ENCODE peak calls at places on chromosomes 4 and X, in eight cellular contexts. N is suprapubic skin, U is fibroblast of the aortic adventitia, B is endodermal cell, O is kidney epithelial cell, G is IMR-90, J is fibroblast of mammary gland, Z is upper lobe of left lung. S is an unnamed sample.

GRCh38 chr4:118842055-118842454 is 6.1 kb upstream of the SEC24D start:
- DNase-seq in B (no peak), U (no peak), G (peak), J (peak), Z (no peak), N (no peak), O (peak), S (no peak)

GRCh38 chrX:44596277-44596676 is 53.6 kb upstream of the FUNDC1 start:
- DNase-seq in J (no peak), G (no peak), U (no peak), B (no peak), Z (no peak), O (no peak), N (no peak), S (no peak)

GRCh38 chr4:95693594-95693993 is 144.8 kb upstream of the UNC5C start:
- DNase-seq in B (peak), G (peak), O (no peak), N (no peak), U (no peak), Z (no peak), J (peak), S (no peak)

GRCh38 chrX:23854122-23854521 is 53.6 kb downstream of the APOO start:
- DNase-seq in B (no peak), O (no peak), G (no peak), U (no peak), N (no peak), Z (no peak), J (no peak), S (no peak)

GRCh38 chrX:15464704-15465103 is 28.4 kb downstream of the PIR start:
- DNase-seq in B (no peak), Z (no peak), G (peak), J (peak), O (no peak), N (no peak), U (no peak), S (no peak)

GRCh38 chrX:96763608-96764007 is 79.0 kb downstream of the DIAPH2 start:
- DNase-seq in B (no peak), Z (no peak), G (no peak), O (no peak), U (no peak), N (no peak), J (no peak), S (no peak)

GRCh38 chr4:3059090-3059428 is 15.3 kb downstream of the HTT-AS start:
- DNase-seq in O (no peak), J (no peak), B (no peak), G (no peak), Z (no peak), N (no peak), U (no peak), S (peak)

GRCh38 chrX:8988456-8988855 is 45.5 kb downstream of the FAM9B start:
- DNase-seq in J (peak), Z (no peak), G (peak), N (peak), O (no peak), U (peak), B (no peak), S (no peak)

GRCh38 chrX:130974323-130974722 is 71.3 kb upstream of the ENOX2 start:
- DNase-seq in O (peak), J (peak), Z (no peak), B (no peak), N (no peak), U (peak), G (peak), S (no peak)

GRCh38 chrX:71140440-71140839 is 4.2 kb upstream of the NLGN3 start:
- DNase-seq in O (no peak), J (no peak), U (no peak), N (no peak), G (no peak), Z (no peak), B (no peak), S (no peak)

GRCh38 chrX:103107836-103108235 is 14.9 kb upstream of the NXF3 start:
- DNase-seq in O (no peak), Z (no peak), G (no peak), J (no peak), B (no peak), U (peak), N (no peak), S (no peak)

GRCh38 chr4:29805871-29806480 is 914.2 kb upstream of the PCDH7 start:
- DNase-seq in Z (no peak), U (no peak), O (no peak), N (no peak), G (no peak), B (no peak), J (no peak), S (no peak)

GRCh38 chr4:153449338-153449737 is 16.8 kb upstream of the TMEM131L start:
- DNase-seq in O (no peak), Z (no peak), U (no peak), B (no peak), J (no peak), N (no peak), G (no peak), S (no peak)

GRCh38 chr4:182680196-182680771 is 236.9 kb downstream of the DCTD start:
- DNase-seq in B (no peak), G (no peak), N (no peak), J (no peak), Z (no peak), O (no peak), U (no peak), S (no peak)

GRCh38 chr4:98747659-98748091 is 89.3 kb upstream of the TSPAN5 start:
- DNase-seq in U (no peak), Z (no peak), B (peak), O (no peak), J (no peak), N (no peak), G (no peak), S (no peak)

GRCh38 chr4:57425610-57426009 is 315.4 kb upstream of the IGFBP7 start:
- DNase-seq in N (no peak), Z (no peak), J (peak), U (peak), G (no peak), B (no peak), O (no peak), S (no peak)

GRCh38 chr4:156242390-156242789 is 288.7 kb upstream of the CTSO start:
- DNase-seq in B (no peak), U (peak), J (no peak), O (no peak), Z (no peak), G (no peak), N (no peak), S (no peak)

GRCh38 chrX:150361070-150361776 is 1.9 kb upstream of the MAMLD1 start:
- DNase-seq in Z (peak), J (no peak), G (peak), O (no peak), U (no peak), N (no peak), B (peak), S (no peak)

GRCh38 chr4:3207531-3208037 is 41.4 kb upstream of the MSANTD1 start:
- DNase-seq in B (no peak), Z (no peak), U (peak), N (peak), G (peak), J (peak), O (no peak), S (no peak)

GRCh38 chrX:103063918-103064434 is at the start of gene BEX1:
- DNase-seq in N (no peak), U (peak), Z (peak), G (no peak), J (peak), B (peak), O (no peak), S (peak)

GRCh38 chrX:12912786-12913185 is 6.4 kb downstream of the TLR8 start:
- DNase-seq in J (no peak), O (no peak), U (no peak), Z (no peak), N (no peak), B (no peak), G (no peak), S (no peak)

GRCh38 chrX:25427873-25428555 is 412.2 kb upstream of the ARX start:
- DNase-seq in N (no peak), O (no peak), Z (no peak), G (no peak), J (no peak), U (no peak), B (peak), S (no peak)

GRCh38 chr4:674172-675035 is at the start of the genes ATP5ME and MYL5:
- DNase-seq in B (peak), J (peak), Z (peak), O (peak), G (peak), N (peak), U (peak), S (peak)

GRCh38 chr4:150782921-150783320 is 201.0 kb downstream of the MAB21L2 start:
- DNase-seq in U (peak), Z (no peak), B (no peak), N (no peak), J (no peak), G (peak), O (no peak), S (no peak)

GRCh38 chr4:169840554-169840953 is 82.8 kb upstream of the HPF1 start:
- DNase-seq in N (no peak), B (peak), Z (no peak), U (no peak), G (no peak), O (no peak), J (no peak), S (no peak)

GRCh38 chrX:9676738-9677097 is 88.9 kb downstream of the GPR143 start:
- DNase-seq in G (no peak), O (no peak), Z (no peak), N (no peak), U (no peak), B (no peak), J (no peak), S (no peak)

GRCh38 chr4:70722199-70722791 is 531 bp downstream of the RUFY3 start:
- DNase-seq in J (peak), B (peak), N (no peak), O (no peak), U (peak), G (peak), Z (no peak), S (no peak)

GRCh38 chr4:41365726-41366125 is 109.0 kb downstream of the UCHL1 start:
- DNase-seq in J (no peak), Z (no peak), O (no peak), N (no peak), B (peak), U (no peak), G (no peak), S (no peak)

GRCh38 chr4:82774711-82775171 is 23.9 kb downstream of the SCD5 start:
- DNase-seq in G (peak), N (no peak), B (peak), Z (no peak), U (peak), J (peak), O (no peak), S (no peak)

GRCh38 chrX:141469469-141469868 is 115.1 kb downstream of the SPANXA1 start:
- DNase-seq in O (no peak), J (peak), Z (no peak), N (no peak), U (no peak), B (no peak), G (peak), S (no peak)

GRCh38 chr4:14269824-14270223 is 642.3 kb upstream of the BOD1L1 start:
- DNase-seq in Z (no peak), O (no peak), N (no peak), U (no peak), B (no peak), G (no peak), J (no peak), S (peak)

GRCh38 chr4:180641495-180641894 is 1601.7 kb upstream of the TENM3 start:
- DNase-seq in Z (no peak), N (no peak), B (no peak), G (no peak), O (no peak), U (no peak), J (no peak), S (no peak)

GRCh38 chr4:155667538-155668511 is 1.2 kb downstream of the GUCY1A1 start:
- DNase-seq in O (no peak), N (peak), B (peak), G (peak), Z (peak), U (peak), J (peak), S (peak)

GRCh38 chrX:155956649-155957048 is 40.8 kb upstream of the IL9R start:
- DNase-seq in J (no peak), U (no peak), B (no peak), N (no peak), Z (no peak), O (no peak), G (no peak), S (no peak)

GRCh38 chr4:154439224-154439623 is 52.4 kb downstream of the DCHS2 start:
- DNase-seq in Z (no peak), B (no peak), J (no peak), G (no peak), O (no peak), N (no peak), U (no peak), S (no peak)

GRCh38 chr4:128376958-128377357 is 89.3 kb upstream of the PGRMC2 start:
- DNase-seq in N (no peak), G (no peak), U (no peak), J (no peak), Z (no peak), O (no peak), B (no peak), S (no peak)

GRCh38 chr4:128381748-128382559 is 94.3 kb upstream of the PGRMC2 start:
- DNase-seq in U (no peak), J (no peak), N (no peak), B (peak), Z (no peak), O (no peak), G (no peak), S (no peak)

GRCh38 chr4:128378668-128379067 is 91.1 kb upstream of the PGRMC2 start:
- DNase-seq in N (no peak), B (no peak), O (no peak), U (no peak), Z (no peak), J (no peak), G (no peak), S (no peak)

GRCh38 chr4:128380306-128380705 is 92.7 kb upstream of the PGRMC2 start:
- DNase-seq in U (no peak), B (no peak), O (no peak), J (no peak), N (no peak), Z (no peak), G (no peak), S (no peak)

GRCh38 chr4:128379860-128380259 is 92.2 kb upstream of the PGRMC2 start:
- DNase-seq in G (peak), J (peak), N (no peak), Z (no peak), U (peak), O (no peak), B (peak), S (no peak)
- TF ChIP-seq CTCF in G (peak), J (peak), N (no peak), Z (peak), U (peak), O (peak), B (peak), S (peak)

GRCh38 chrX:94524867-94525266 is 850.9 kb downstream of the FAM133A start:
- DNase-seq in Z (no peak), U (no peak), J (no peak), B (peak), N (no peak), O (no peak), G (no peak), S (no peak)
- TF ChIP-seq CTCF in Z (no peak), U (no peak), J (peak), B (peak), N (no peak), O (no peak), G (no peak), S (no peak)

GRCh38 chrX:112753116-112753515 is 73.4 kb upstream of the LHFPL1 start:
- DNase-seq in B (no peak), Z (no peak), O (no peak), J (no peak), G (no peak), U (no peak), N (no peak), S (no peak)
- TF ChIP-seq CTCF in B (no peak), Z (no peak), O (no peak), J (no peak), G (no peak), U (no peak), N (no peak), S (no peak)

GRCh38 chr4:92387459-92388069 is 83.8 kb downstream of the GRID2 start:
- DNase-seq in G (peak), B (no peak), U (peak), J (peak), N (no peak), Z (no peak), O (peak), S (no peak)
- TF ChIP-seq CTCF in G (peak), B (peak), U (peak), J (peak), N (no peak), Z (no peak), O (peak), S (peak)

GRCh38 chr4:140427104-140427918 is at the start of gene CLGN:
- DNase-seq in G (peak), J (peak), Z (peak), U (peak), O (no peak), N (peak), B (peak), S (peak)

GRCh38 chr4:140423106-140423505 is 4.3 kb downstream of the CLGN start:
- DNase-seq in J (peak), Z (no peak), N (no peak), O (no peak), U (peak), B (no peak), G (peak), S (no peak)

GRCh38 chr4:140427919-140428471 is 547 bp upstream of the CLGN start:
- DNase-seq in U (peak), G (peak), B (no peak), N (no peak), Z (no peak), J (no peak), O (no peak), S (no peak)

DNA sequence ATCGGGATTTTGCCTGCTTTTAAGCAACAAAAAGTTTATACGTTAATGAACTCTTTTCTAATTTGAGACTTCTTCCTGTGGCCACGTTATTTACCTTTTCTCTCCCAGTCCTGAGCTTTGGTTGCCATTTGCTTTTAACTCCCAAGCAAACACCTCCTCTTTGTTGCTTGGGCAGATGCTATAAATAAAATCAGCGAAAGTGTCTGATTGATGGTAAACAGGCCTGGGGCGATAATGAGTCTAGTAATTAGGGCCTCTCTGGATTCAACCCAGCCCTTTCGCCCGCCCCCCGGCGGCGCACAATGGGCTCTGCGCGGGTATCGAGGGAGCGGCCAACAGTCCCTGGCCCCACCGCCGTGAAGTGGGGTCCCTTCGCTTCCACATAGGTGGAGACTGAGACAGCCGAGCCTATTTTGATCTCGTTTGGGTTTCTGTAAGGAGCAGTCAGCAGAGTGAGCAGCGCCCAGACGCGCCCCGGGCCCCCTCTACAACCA is 791 bp downstream of the CLGN start:
- DNase-seq in Z (no peak), O (no peak), J (no peak), G (no peak), B (no peak), N (peak), U (no peak), S (no peak)
- TF ChIP-seq CTCF in Z (no peak), O (peak), J (peak), G (no peak), B (peak), N (no peak), U (no peak), S (no peak)

GRCh38 chr4:137981277-137981676 is 260.9 kb downstream of the SLC7A11 start:
- DNase-seq in Z (no peak), U (peak), J (peak), G (peak), B (no peak), N (no peak), O (no peak), S (no peak)
- TF ChIP-seq CTCF in Z (no peak), U (peak), J (peak), G (peak), B (no peak), N (no peak), O (peak), S (no peak)

GRCh38 chr4:97370581-97370980 is 772.7 kb downstream of the STPG2 start:
- DNase-seq in Z (no peak), N (no peak), J (peak), U (no peak), B (no peak), G (no peak), O (no peak), S (no peak)
- TF ChIP-seq CTCF in Z (no peak), N (no peak), J (no peak), U (no peak), B (no peak), G (no peak), O (no peak), S (no peak)

GRCh38 chrX:29940750-29941149 is 274.6 kb upstream of the MAGEB2 start:
- DNase-seq in B (no peak), Z (no peak), J (no peak), G (no peak), U (no peak), O (no peak), N (no peak), S (no peak)
- TF ChIP-seq CTCF in B (peak), Z (no peak), J (no peak), G (no peak), U (no peak), O (no peak), N (no peak), S (no peak)